ENCODE peak calls at places on chromosomes 3 and 15, in ten cellular contexts. X, B, L, S, O, U, V, W, G and Z are unnamed samples.

GRCh38 chr3:123289336-123290106 is 87.8 kb downstream of the SEC22A start:
- DNase-seq in G (no peak), V (no peak), W (no peak), B (no peak), L (no peak), S (no peak), U (no peak), X (no peak), O (no peak), Z (no peak)

GRCh38 chr3:101065962-101066361 is 72.7 kb upstream of the ABI3BP start:
- DNase-seq in U (peak; percentile 90), B (no peak), O (no peak), G (no peak), V (no peak), S (no peak), W (peak; percentile 94), L (peak; percentile 66), X (no peak), Z (no peak)

GRCh38 chr3:1971780-1972179 is 126.9 kb upstream of the CNTN4 start:
- DNase-seq in V (no peak), S (no peak), O (no peak), L (no peak), B (no peak), X (no peak), G (no peak), U (peak; percentile 79), W (no peak), Z (no peak)

GRCh38 chr3:113147608-113148306 is 63.6 kb upstream of the BOC start:
- DNase-seq in L (no peak), W (no peak), G (no peak), S (no peak), V (no peak), B (no peak), O (no peak), X (no peak), U (no peak), Z (no peak)

GRCh38 chr3:24196526-24196925 is 251.4 kb downstream of the NR1D2 start:
- DNase-seq in G (no peak), S (no peak), U (peak; percentile 39), B (no peak), W (peak; percentile 73), L (peak; percentile 68), V (no peak), O (no peak), X (no peak), Z (no peak)

GRCh38 chr3:104952587-104952986 is 414.1 kb upstream of the ALCAM start:
- DNase-seq in S (no peak), V (no peak), G (no peak), W (peak; percentile 71), B (no peak), L (peak; percentile 65), X (no peak), O (no peak), U (peak; percentile 73), Z (no peak)

GRCh38 chr3:37480003-37480402 is 305.6 kb upstream of the LRRFIP2 start:
- DNase-seq in G (no peak), U (no peak), L (no peak), V (no peak), O (no peak), X (no peak), S (no peak), W (no peak), B (no peak), Z (no peak)

GRCh38 chr3:24830230-24831152 is 335.8 kb upstream of the THRB start:
- DNase-seq in X (peak; percentile 8), V (no peak), L (peak; percentile 13), W (peak; percentile 2), U (no peak), O (no peak), B (peak; percentile 34), S (no peak), G (peak; percentile 12), Z (no peak)

GRCh38 chr3:42115223-42115622 is 24.1 kb downstream of the TRAK1 start:
- DNase-seq in S (no peak), O (no peak), U (no peak), L (no peak), G (no peak), B (no peak), W (no peak), V (no peak), X (no peak), Z (peak; percentile 54)

GRCh38 chr15:62711691-62712454 is 330.7 kb upstream of the TPM1 start:
- DNase-seq in O (no peak), L (no peak), G (no peak), W (peak; percentile 72), S (no peak), V (no peak), X (no peak), U (peak; percentile 38), B (no peak), Z (no peak)

GRCh38 chr3:42895332-42895868 is 10.5 kb upstream of the ZNF662 start:
- DNase-seq in S (no peak), W (no peak), G (no peak), U (no peak), X (no peak), L (no peak), V (no peak), B (no peak), O (peak; percentile 80), Z (no peak)

GRCh38 chr3:187968883-187969580 is 184.9 kb upstream of the LPP start:
- DNase-seq in O (no peak), G (no peak), W (peak; percentile 86), U (no peak), B (no peak), V (no peak), X (no peak), S (no peak), L (peak; percentile 73), Z (no peak)

GRCh38 chr3:70064194-70064787 is 64.8 kb downstream of the SAMMSON start:
- DNase-seq in X (no peak), S (peak; percentile 5), B (peak; percentile 51), G (no peak), W (peak; percentile 55), L (peak; percentile 40), V (no peak), O (no peak), U (no peak), Z (no peak)

GRCh38 chr15:96409231-96410138 is 79.0 kb downstream of the NR2F2 start:
- DNase-seq in V (no peak), S (no peak), L (peak; percentile 27), X (peak; percentile 16), W (peak; percentile 42), B (peak; percentile 21), G (no peak), O (no peak), U (no peak), Z (no peak)

GRCh38 chr3:38579551-38580449 is 69.7 kb downstream of the SCN5A start:
- DNase-seq in X (peak; percentile 6), V (no peak), B (peak; percentile 69), O (no peak), U (no peak), G (no peak), S (no peak), L (peak; percentile 43), W (no peak), Z (peak; percentile 70)

GRCh38 chr15:89673162-89673506 is 6.0 kb downstream of the PLIN1 start:
- DNase-seq in L (no peak), O (no peak), G (no peak), W (peak; percentile 38), X (no peak), S (no peak), V (no peak), B (peak; percentile 69), U (peak; percentile 20), Z (no peak)

GRCh38 chr3:134430950-134431445 is 54.8 kb downstream of the ANAPC13 start:
- DNase-seq in G (no peak), X (no peak), L (no peak), V (no peak), W (peak; percentile 39), B (no peak), S (no peak), O (no peak), U (peak; percentile 65), Z (no peak)

GRCh38 chr3:115081444-115081843 is 65.6 kb downstream of the ZBTB20 start:
- DNase-seq in W (no peak), V (no peak), B (no peak), O (no peak), L (no peak), U (no peak), X (no peak), S (no peak), G (no peak), Z (no peak)

GRCh38 chr15:62791694-62792093 is 250.9 kb upstream of the TPM1 start:
- DNase-seq in L (no peak), G (no peak), B (no peak), O (no peak), V (no peak), W (no peak), X (no peak), U (no peak), S (no peak), Z (no peak)

GRCh38 chr15:70057931-70058641 is 39.6 kb downstream of the TLE3 start:
- DNase-seq in O (no peak), U (no peak), G (no peak), L (no peak), B (no peak), W (no peak), S (no peak), X (no peak), V (no peak), Z (peak; percentile 59)

GRCh38 chr3:149590691-149591441 is 67.0 kb downstream of the WWTR1 start:
- DNase-seq in S (no peak), U (no peak), B (no peak), V (no peak), G (no peak), W (no peak), O (no peak), X (no peak), L (no peak), Z (no peak)

GRCh38 chr15:96321422-96322391 is 8.8 kb upstream of the NR2F2 start:
- DNase-seq in U (no peak), G (no peak), B (no peak), X (no peak), L (peak; percentile 57), S (no peak), V (no peak), O (no peak), W (peak; percentile 68), Z (peak; percentile 78)

GRCh38 chr3:142213298-142213697 is 12.1 kb downstream of the GK5 start:
- DNase-seq in S (no peak), G (no peak), V (no peak), X (no peak), B (no peak), U (no peak), L (no peak), O (no peak), W (peak; percentile 31), Z (no peak)

GRCh38 chr15:76954744-76955143 is 23.2 kb downstream of the RCN2 start:
- DNase-seq in G (no peak), O (no peak), V (no peak), S (no peak), X (no peak), W (no peak), L (no peak), B (no peak), U (peak; percentile 5), Z (no peak)

GRCh38 chr3:160956785-160957184 is 148.4 kb downstream of the B3GALNT1 start:
- DNase-seq in X (no peak), S (no peak), L (no peak), U (peak; percentile 53), G (no peak), B (peak; percentile 12), O (no peak), V (no peak), W (peak; percentile 47), Z (no peak)

GRCh38 chr15:70160267-70160666 is 62.5 kb upstream of the TLE3 start:
- DNase-seq in B (no peak), S (no peak), U (peak; percentile 21), G (no peak), X (no peak), W (peak; percentile 77), L (no peak), V (no peak), O (no peak), Z (no peak)

GRCh38 chr3:193815246-193816027 is 222.4 kb downstream of the OPA1 start:
- DNase-seq in S (no peak), O (no peak), L (no peak), B (no peak), V (no peak), U (no peak), W (no peak), G (no peak), X (no peak), Z (no peak)

GRCh38 chr3:152381881-152382295 is 113.2 kb downstream of the MBNL1 start:
- DNase-seq in O (no peak), S (no peak), L (no peak), G (no peak), V (no peak), B (no peak), W (no peak), U (no peak), X (no peak), Z (no peak)